ENCODE peak calls at places on chromosomes 5 and 9, in five cellular contexts. S, L, R, O and B are unnamed samples.

GRCh38 chr5:156481741-156482140 is 154.8 kb downstream of the SGCD start:
- DNase-seq in O (no peak), R (no peak), S (no peak), L (no peak), B (no peak)

GRCh38 chr9:124269556-124269955 is 11.8 kb downstream of the NEK6 start:
- DNase-seq in R (no peak), O (no peak), S (no peak), L (no peak), B (no peak)

GRCh38 chr5:102622244-102622643 is 123.4 kb upstream of the SLCO6A1 start:
- DNase-seq in O (no peak), L (no peak), S (no peak), R (no peak), B (no peak)

GRCh38 chr9:4277531-4277991 is 22.3 kb downstream of the GLIS3 start:
- DNase-seq in O (no peak), L (no peak), R (no peak), S (no peak), B (no peak)

GRCh38 chr9:131862261-131862660 is 122.4 kb upstream of the RAPGEF1 start:
- DNase-seq in R (no peak), S (no peak), L (no peak), O (no peak), B (no peak)

GRCh38 chr9:14899815-14900193 is 10.4 kb downstream of the FREM1 start:
- DNase-seq in L (no peak), S (no peak), O (no peak), R (no peak), B (no peak)

GRCh38 chr9:107789001-107789710 is 299.6 kb upstream of the KLF4 start:
- DNase-seq in R (no peak), L (no peak), O (no peak), S (no peak), B (no peak)

GRCh38 chr5:170644501-170644900 is 139.0 kb upstream of the GABRP start:
- DNase-seq in O (no peak), L (no peak), S (no peak), R (no peak), B (no peak)